ENCODE peak calls at places on chromosome 3, in six cellular contexts. R is T-helper 2 cell; W is heart left ventricle; D is NCI-H510A; E is mesothelial cell of epicardium; T is activated effector memory CD4-positive, alpha-beta T cell treated with Interleukin-2 at 50 U/mL for 16 hours. F is an unnamed sample.
A peak's percentile ranks its signal among the peaks of the same experiment; 100 is the strongest.

GRCh38 chr3:110138966-110139555 is 801.7 kb upstream of the DPPA4 start:
- DNase-seq in E (no peak), R (no peak), T (no peak), D (no peak), W (no peak), F (no peak)

GRCh38 chr3:87691109-87691508 is 367.7 kb downstream of the CGGBP1 start:
- DNase-seq in R (no peak), T (no peak), E (no peak), D (no peak), W (no peak), F (no peak)

GRCh38 chr3:10983219-10983916 is 9.2 kb upstream of the SLC6A1 start:
- DNase-seq in R (peak; percentile 9), W (no peak), T (no peak), D (no peak), E (no peak), F (no peak)

GRCh38 chr3:114365909-114366308 is 72.1 kb downstream of the TIGIT start:
- DNase-seq in R (no peak), E (no peak), W (no peak), T (no peak), D (no peak), F (no peak)

GRCh38 chr3:151328298-151329036 is 882 bp downstream of the P2RY13 start:
- DNase-seq in D (peak; percentile 3), R (peak; percentile 51), T (no peak), W (no peak), E (no peak), F (no peak)

GRCh38 chr3:112348945-112349344 is 16.0 kb downstream of the CD200 start:
- DNase-seq in T (no peak), R (no peak), D (no peak), W (no peak), E (no peak), F (no peak)

GRCh38 chr3:61847784-61848462 is 286.6 kb downstream of the PTPRG start:
- DNase-seq in W (peak; percentile 72), R (no peak), D (no peak), E (no peak), T (no peak), F (no peak)

GRCh38 chr3:128231596-128231995 is 78.3 kb downstream of the EEFSEC start:
- DNase-seq in D (no peak), E (no peak), T (no peak), W (no peak), R (no peak), F (no peak)

GRCh38 chr3:31688847-31689246 is 156.1 kb downstream of the STT3B start:
- DNase-seq in D (no peak), T (no peak), R (no peak), W (no peak), E (no peak), F (no peak)

GRCh38 chr3:99720985-99721632 is 82.7 kb downstream of the COL8A1 start:
- DNase-seq in W (no peak), D (no peak), T (no peak), E (no peak), R (no peak), F (no peak)

GRCh38 chr3:32154180-32154579 is 47.8 kb downstream of the GPD1L start:
- DNase-seq in W (no peak), T (no peak), R (no peak), D (no peak), E (no peak), F (no peak)

GRCh38 chr3:154549391-154549790 is 119.4 kb upstream of the GPR149 start:
- DNase-seq in W (no peak), E (no peak), R (no peak), T (no peak), D (no peak), F (no peak)

GRCh38 chr3:12442654-12443501 is 41.4 kb upstream of the TSEN2 start:
- DNase-seq in T (no peak), D (no peak), E (no peak), R (no peak), W (peak; percentile 76), F (no peak)

GRCh38 chr3:105842943-105843342 is 25.9 kb downstream of the CBLB start:
- DNase-seq in T (no peak), E (no peak), R (no peak), W (no peak), D (no peak), F (no peak)

GRCh38 chr3:131543714-131544113 is 40.9 kb upstream of the MRPL3 start:
- DNase-seq in W (peak; percentile 87), R (no peak), D (no peak), T (no peak), E (no peak), F (no peak)

GRCh38 chr3:71486831-71487230 is 96.7 kb downstream of the FOXP1 start:
- DNase-seq in D (no peak), W (no peak), T (no peak), R (peak; percentile 82), E (no peak), F (no peak)

GRCh38 chr3:40336101-40336500 is 26.6 kb downstream of the EIF1B start:
- DNase-seq in R (no peak), T (no peak), W (no peak), D (no peak), E (no peak), F (no peak)

GRCh38 chr3:120177151-120177550 is 82.9 kb upstream of the GSK3B start:
- DNase-seq in R (no peak), T (no peak), D (peak; percentile 69), W (peak; percentile 44), E (no peak), F (no peak)

GRCh38 chr3:29202368-29202767 is 78.5 kb upstream of the RBMS3 start:
- DNase-seq in W (no peak), E (no peak), R (no peak), T (no peak), D (no peak), F (no peak)

GRCh38 chr3:69079269-69080159 is 651 bp downstream of the UBA3 start:
- DNase-seq in R (no peak), T (no peak), W (no peak), D (no peak), E (peak; percentile 39), F (no peak)

GRCh38 chr3:35867782-35868181 is 228.5 kb downstream of the ARPP21 start:
- DNase-seq in D (no peak), W (no peak), T (no peak), E (no peak), R (no peak), F (no peak)

GRCh38 chr3:149572796-149573414 is 84.9 kb downstream of the WWTR1 start:
- DNase-seq in D (no peak), W (peak; percentile 41), R (no peak), T (no peak), E (no peak), F (no peak)

GRCh38 chr3:11379238-11379823 is 107.1 kb downstream of the ATG7 start:
- DNase-seq in E (no peak), R (peak; percentile 51), W (no peak), T (no peak), D (no peak), F (no peak)

GRCh38 chr3:99700637-99701268 is 62.4 kb downstream of the COL8A1 start:
- DNase-seq in W (no peak), E (no peak), D (no peak), R (no peak), T (no peak), F (no peak)

GRCh38 chr3:127443581-127444375 is 146.8 kb downstream of the TPRA1 start:
- DNase-seq in E (peak; percentile 5), W (no peak), D (no peak), T (no peak), R (no peak), F (no peak)

GRCh38 chr3:147400999-147401398 is 5.3 kb downstream of the ZIC4 start:
- DNase-seq in D (no peak), T (no peak), W (no peak), R (no peak), E (no peak), F (no peak)

GRCh38 chr3:178950676-178951075 is 120.9 kb downstream of the ZMAT3 start:
- DNase-seq in T (no peak), W (no peak), D (no peak), E (no peak), R (no peak), F (no peak)

GRCh38 chr3:194867270-194867983 is 181.7 kb downstream of the FAM43A start:
- DNase-seq in W (peak; percentile 61), E (no peak), T (no peak), D (no peak), R (no peak), F (no peak)

GRCh38 chr3:160038862-160039562 is 50.4 kb downstream of the IL12A start:
- DNase-seq in R (peak; percentile 45), D (peak; percentile 5), T (no peak), E (peak; percentile 26), W (peak; percentile 42), F (no peak)

GRCh38 chr3:60475096-60475495 is 776.2 kb downstream of the FHIT start:
- DNase-seq in E (no peak), R (no peak), D (no peak), W (no peak), T (no peak), F (no peak)

GRCh38 chr3:2540115-2540514 is 441.4 kb downstream of the CNTN4 start:
- DNase-seq in W (no peak), E (no peak), T (no peak), D (no peak), R (no peak), F (no peak)

GRCh38 chr3:66816110-66816761 is 181.9 kb upstream of the KBTBD8 start:
- DNase-seq in E (no peak), R (peak; percentile 76), D (peak; percentile 21), W (no peak), T (no peak), F (no peak)

GRCh38 chr3:191235331-191236314 is 36.6 kb downstream of the OSTN start:
- DNase-seq in R (peak; percentile 23), T (no peak), W (no peak), D (no peak), E (no peak), F (no peak)

GRCh38 chr3:175294793-175295192 is 435.7 kb downstream of the NAALADL2 start:
- DNase-seq in T (no peak), D (no peak), E (no peak), R (no peak), W (no peak), F (no peak)

GRCh38 chr3:103169289-103169688 is 734.5 kb downstream of the ZPLD1 start:
- DNase-seq in W (no peak), R (no peak), D (no peak), E (no peak), T (no peak), F (no peak)

GRCh38 chr3:51706788-51707731 is at the start of gene GRM2:
- DNase-seq in W (peak; percentile 83), E (peak; percentile 85), D (peak; percentile 73), T (no peak), R (no peak), F (no peak)

GRCh38 chr3:158381274-158381868 is 189.6 kb upstream of the MLF1 start:
- DNase-seq in D (no peak), W (no peak), R (peak; percentile 4), T (no peak), E (no peak), F (no peak)

F was measured in CD8-positive, alpha-beta T cell.